ENCODE peak calls at places on chromosome 1, in seven cellular contexts. S is colonic mucosa; I is Panc1; N is breast epithelium; A is effector memory CD4-positive, alpha-beta T cell; W is pancreas; K is neural progenitor cell. Y is an unnamed sample.
A peak's percentile ranks its signal among the peaks of the same experiment; 100 is the strongest.

GRCh38 chr1:21051177-21051576 is 125.5 kb downstream of the EIF4G3 start:
- DNase-seq in W (no peak), I (no peak), K (no peak), S (no peak), N (no peak), A (no peak), Y (no peak)

GRCh38 chr1:209805875-209806760 is at the start of gene IRF6:
- DNase-seq in W (peak; percentile 95), K (peak; percentile 96), N (peak; percentile 97), A (peak; percentile 66), I (no peak), S (peak; percentile 98), Y (peak; percentile 98)

GRCh38 chr1:151085953-151086559 is 15.5 kb downstream of the GABPB2 start:
- DNase-seq in K (no peak), A (no peak), W (no peak), S (no peak), N (no peak), I (no peak), Y (no peak)

GRCh38 chr1:233113009-233113712 is 162.8 kb downstream of the NTPCR start:
- DNase-seq in I (peak; percentile 97), K (peak; percentile 23), A (no peak), S (peak; percentile 52), W (peak; percentile 64), N (no peak), Y (peak; percentile 41)

GRCh38 chr1:113401728-113402127 is 11.4 kb downstream of the MAGI3 start:
- DNase-seq in N (no peak), I (no peak), K (no peak), W (no peak), A (no peak), S (no peak), Y (no peak)

GRCh38 chr1:1371354-1371740 is 3.7 kb downstream of the AURKAIP1 start:
- DNase-seq in S (no peak), N (no peak), I (no peak), W (peak; percentile 29), A (peak; percentile 78), K (no peak), Y (no peak)

GRCh38 chr1:35220976-35221375 is 28.0 kb upstream of the SFPQ start:
- DNase-seq in S (no peak), N (no peak), I (no peak), K (peak; percentile 41), A (no peak), W (no peak), Y (no peak)

GRCh38 chr1:61887921-61888564 is 145.8 kb downstream of the PATJ start:
- DNase-seq in W (no peak), I (no peak), A (no peak), S (no peak), N (no peak), K (no peak), Y (no peak)

GRCh38 chr1:85330206-85330605 is 53.8 kb upstream of the BCL10 start:
- DNase-seq in A (no peak), W (no peak), S (no peak), I (no peak), N (no peak), K (no peak), Y (no peak)

GRCh38 chr1:224579526-224579925 is 36.6 kb upstream of the CNIH3 start:
- DNase-seq in N (no peak), S (no peak), I (no peak), K (no peak), A (no peak), W (no peak), Y (no peak)

GRCh38 chr1:12541274-12542137 is 76.5 kb downstream of the DHRS3 start:
- DNase-seq in W (no peak), I (no peak), A (no peak), S (peak; percentile 39), K (peak; percentile 51), N (no peak), Y (no peak)

GRCh38 chr1:1120866-1121563 is 5.1 kb upstream of the C1orf159 start:
- DNase-seq in A (no peak), S (peak; percentile 13), W (peak; percentile 15), I (no peak), N (no peak), K (no peak), Y (no peak)

GRCh38 chr1:116320846-116321245 is 52.2 kb upstream of the ATP1A1 start:
- DNase-seq in I (no peak), A (no peak), K (no peak), N (no peak), S (no peak), W (no peak), Y (no peak)
- H3K4me1 ChIP-seq in I (no peaks in the 10 kb centered on the region), A (peaks cover 46% of the 10 kb centered on the region), K (no peaks in the 10 kb centered on the region), N (peaks cover 5% of the 10 kb centered on the region), S (peaks cover 13% of the 10 kb centered on the region), W (peaks cover 66% of the 10 kb centered on the region), Y (peaks cover 40% of the 10 kb centered on the region)

GRCh38 chr1:201648066-201648910 is 109.4 kb downstream of the NAV1 start:
- DNase-seq in S (peak; percentile 56), W (peak; percentile 34), A (no peak), K (peak; percentile 79), I (no peak), N (no peak), Y (peak; percentile 47)

GRCh38 chr1:201648911-201649775 is 110.2 kb downstream of the NAV1 start:
- DNase-seq in K (peak; percentile 61), N (no peak), S (peak; percentile 59), W (peak; percentile 19), I (no peak), A (no peak), Y (peak; percentile 31)

GRCh38 chr1:201646623-201647022 is 107.7 kb downstream of the NAV1 start:
- DNase-seq in A (no peak), K (no peak), I (no peak), S (no peak), N (no peak), W (no peak), Y (no peak)

GRCh38 chr1:201647094-201647493 is 108.2 kb downstream of the NAV1 start:
- DNase-seq in N (no peak), I (no peak), K (no peak), S (no peak), A (no peak), W (no peak), Y (no peak)

DNA sequence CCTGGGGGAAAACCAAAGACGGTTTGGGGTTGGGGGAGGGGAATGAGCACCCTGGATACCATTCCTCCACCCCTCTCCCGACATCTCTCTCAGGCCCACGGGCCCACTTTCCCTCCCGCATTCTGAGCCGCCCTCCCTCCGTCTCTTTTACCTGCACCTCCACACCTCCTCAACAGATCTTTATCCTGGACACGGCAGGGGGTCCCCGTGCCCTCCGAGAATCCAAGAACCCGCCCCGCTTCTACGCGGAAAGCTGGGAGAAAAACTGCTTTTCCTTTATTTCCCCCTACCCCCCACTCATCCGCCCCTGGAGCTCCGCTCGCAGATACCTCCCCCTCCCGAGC is 108.8 kb downstream of the NAV1 start:
- DNase-seq in A (no peak), I (no peak), S (no peak), W (no peak), N (no peak), K (peak; percentile 54), Y (no peak)
- H3K36me3 ChIP-seq in A (no peaks in the 10 kb centered on the region), I (no peaks in the 10 kb centered on the region), S (no peaks in the 10 kb centered on the region), W (no peaks in the 10 kb centered on the region), N (no peaks in the 10 kb centered on the region), K (no peaks in the 10 kb centered on the region), Y (no peaks in the 10 kb centered on the region)

GRCh38 chr1:118973536-118974160 is 14.5 kb downstream of the TBX15 start:
- DNase-seq in I (no peak), K (no peak), W (no peak), S (no peak), N (no peak), A (no peak), Y (no peak)
- H3K27me3 ChIP-seq in I (no peaks in the 10 kb centered on the region), K (peaks cover 54% of the 10 kb centered on the region), W (no peaks in the 10 kb centered on the region), S (peaks cover 14% of the 10 kb centered on the region), N (no peaks in the 10 kb centered on the region), A (peaks cover 9% of the 10 kb centered on the region), Y (no peaks in the 10 kb centered on the region)

GRCh38 chr1:75129660-75130311 is 4.4 kb upstream of the LHX8 start:
- DNase-seq in I (no peak), K (no peak), N (no peak), A (no peak), S (no peak), W (no peak), Y (no peak)

GRCh38 chr1:75132421-75133381 is 1.5 kb upstream of the LHX8 start:
- DNase-seq in K (peak; percentile 38), S (no peak), W (no peak), N (no peak), I (no peak), A (no peak), Y (no peak)

GRCh38 chr1:75130312-75130677 is 3.9 kb upstream of the LHX8 start:
- DNase-seq in K (peak; percentile 68), S (no peak), I (no peak), W (no peak), N (no peak), A (no peak), Y (no peak)

GRCh38 chr1:75130865-75131592 is 3.2 kb upstream of the LHX8 start:
- DNase-seq in N (no peak), A (no peak), W (no peak), K (peak; percentile 66), S (no peak), I (no peak), Y (no peak)

GRCh38 chr1:75131593-75132420 is 2.4 kb upstream of the LHX8 start:
- DNase-seq in N (no peak), A (no peak), I (no peak), S (no peak), W (no peak), K (peak; percentile 54), Y (no peak)
- H3K4me1 ChIP-seq in N (no peaks in the 10 kb centered on the region), A (no peaks in the 10 kb centered on the region), I (no peaks in the 10 kb centered on the region), S (no peaks in the 10 kb centered on the region), W (no peaks in the 10 kb centered on the region), K (peaks cover 55% of the 10 kb centered on the region), Y (peaks cover 19% of the 10 kb centered on the region)

GRCh38 chr1:59742526-59742925 is 72.2 kb upstream of the HOOK1 start:
- DNase-seq in K (no peak), I (no peak), S (no peak), W (no peak), N (no peak), A (no peak), Y (no peak)
- H3K36me3 ChIP-seq in K (no peaks in the 10 kb centered on the region), I (no peaks in the 10 kb centered on the region), S (no peaks in the 10 kb centered on the region), W (no peaks in the 10 kb centered on the region), N (no peaks in the 10 kb centered on the region), A (no peaks in the 10 kb centered on the region), Y (no peaks in the 10 kb centered on the region)

Y was measured in stomach.